ENCODE peak calls at places on chromosomes 2 and 18, in four cellular contexts. K is psoas muscle, F is cardiac muscle cell, B is heart right ventricle. L is an unnamed sample.

GRCh38 chr2:52416340-52416739 is 1351.3 kb upstream of the CHAC2 start:
- DNase-seq in K (no peak), F (no peak), B (no peak), L (no peak)

GRCh38 chr2:145006957-145007672 is 487.2 kb upstream of the ZEB2 start:
- DNase-seq in K (peak; percentile 59), F (peak; percentile 91), B (peak; percentile 25), L (no peak)

GRCh38 chr2:208040199-208041171 is 15.2 kb upstream of the PLEKHM3 start:
- DNase-seq in K (peak; percentile 54), F (peak; percentile 84), B (peak; percentile 65), L (peak; percentile 79)

GRCh38 chr2:86036790-86037138 is 68.9 kb downstream of the POLR1A start:
- DNase-seq in K (no peak), F (no peak), B (peak; percentile 48), L (no peak)

GRCh38 chr2:151828890-151829324 is 686 bp upstream of the ARL5A start:
- DNase-seq in K (no peak), F (no peak), B (no peak), L (no peak)

GRCh38 chr2:220811952-220812570 is 760.0 kb downstream of the EPHA4 start:
- DNase-seq in K (no peak), F (no peak), B (no peak), L (no peak)

GRCh38 chr18:34942276-34942675 is 98.9 kb upstream of the MAPRE2 start:
- DNase-seq in K (no peak), F (no peak), B (no peak), L (no peak)

GRCh38 chr2:40512246-40512645 is 60.4 kb upstream of the SLC8A1 start:
- DNase-seq in K (no peak), F (peak; percentile 71), B (no peak), L (no peak)

GRCh38 chr2:190789074-190790004 is 91.3 kb upstream of the GLS start:
- DNase-seq in K (no peak), F (no peak), B (no peak), L (no peak)

GRCh38 chr18:5197461-5197860 is 404 bp upstream of the AKAIN1 start:
- DNase-seq in K (no peak), F (no peak), B (no peak), L (no peak)

GRCh38 chr18:48095726-48096125 is 165.3 kb upstream of the SMAD2 start:
- DNase-seq in K (no peak), F (no peak), B (no peak), L (no peak)

GRCh38 chr2:73836141-73836943 is 7.6 kb downstream of the STAMBP start:
- DNase-seq in K (no peak), F (no peak), B (peak; percentile 18), L (no peak)

GRCh38 chr2:101151141-101151858 is at the start of gene TBC1D8:
- DNase-seq in K (peak; percentile 91), F (peak; percentile 87), B (peak; percentile 95), L (peak; percentile 94)

GRCh38 chr2:5227062-5227699 is 465.0 kb upstream of the SOX11 start:
- DNase-seq in K (no peak), F (no peak), B (no peak), L (no peak)

GRCh38 chr2:112814278-112814677 is 22.3 kb downstream of the IL1B start:
- DNase-seq in K (no peak), F (peak; percentile 47), B (no peak), L (no peak)

GRCh38 chr18:47730795-47731194 is 199.7 kb downstream of the SMAD2 start:
- DNase-seq in K (no peak), F (no peak), B (no peak), L (no peak)

GRCh38 chr18:55779711-55780590 is 192.0 kb upstream of the TCF4 start:
- DNase-seq in K (peak; percentile 45), F (peak; percentile 57), B (peak; percentile 55), L (no peak)

GRCh38 chr18:42289526-42289925 is 334.5 kb downstream of the PIK3C3 start:
- DNase-seq in K (no peak), F (no peak), B (no peak), L (no peak)

GRCh38 chr2:21118302-21118920 is 5.4 kb upstream of the TDRD15 start:
- DNase-seq in K (no peak), F (peak; percentile 19), B (no peak), L (no peak)

GRCh38 chr2:105824446-105824845 is 79.7 kb downstream of the NCK2 start:
- DNase-seq in K (no peak), F (no peak), B (no peak), L (no peak)

GRCh38 chr2:20506281-20506685 is 59.4 kb downstream of the RHOB start:
- DNase-seq in K (no peak), F (peak; percentile 63), B (no peak), L (no peak)

GRCh38 chr2:124267821-124268220 is 242.7 kb downstream of the CNTNAP5 start:
- DNase-seq in K (no peak), F (peak; percentile 91), B (no peak), L (no peak)

GRCh38 chr18:31506024-31506742 is 8.2 kb downstream of the DSG2 start:
- DNase-seq in K (no peak), F (peak; percentile 55), B (no peak), L (no peak)

GRCh38 chr2:143686585-143687164 is 557.5 kb downstream of the ARHGAP15 start:
- DNase-seq in K (no peak), F (peak; percentile 68), B (no peak), L (no peak)

DNA sequence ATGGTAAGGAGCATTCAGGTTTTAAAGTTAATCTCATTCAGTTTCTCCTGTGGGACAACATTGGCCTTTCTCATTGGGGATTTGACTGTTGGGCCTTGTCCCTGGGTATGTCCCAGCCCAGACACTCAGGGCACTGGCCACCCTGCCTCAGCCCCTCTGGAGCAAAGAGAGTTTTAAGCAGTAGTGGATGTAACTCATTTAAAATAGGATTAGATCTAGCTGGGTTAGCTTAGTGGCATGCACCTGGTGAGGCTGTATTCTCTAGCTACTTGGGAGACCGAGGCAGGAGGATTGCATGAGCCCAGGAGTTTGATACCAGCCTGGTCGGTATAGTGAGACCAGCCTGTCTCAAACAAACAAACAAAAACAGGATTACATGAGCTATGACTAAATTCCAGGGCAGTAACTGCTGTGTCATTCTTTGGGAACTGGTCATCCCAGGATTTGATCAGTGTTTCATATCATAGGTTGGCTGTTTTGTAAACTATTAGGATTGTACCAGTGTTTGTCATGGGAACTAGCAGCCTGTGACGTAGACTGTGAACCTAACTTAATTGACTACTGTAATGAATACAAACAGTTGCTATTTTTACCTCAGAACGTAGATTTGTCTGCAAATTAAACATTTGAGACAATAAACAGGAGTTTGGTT is 12.5 kb downstream of the INPP4A start:
- DNase-seq in K (no peak), F (peak; percentile 52), B (no peak), L (no peak)
- H3K4me1 ChIP-seq in K (peaks cover 26% of the 10 kb centered on the region), F (no peaks in the 10 kb centered on the region), B (peaks cover 60% of the 10 kb centered on the region), L (no peaks in the 10 kb centered on the region)

GRCh38 chr2:231059756-231060155 is 3.1 kb downstream of the PSMD1 start:
- DNase-seq in K (no peak), F (no peak), B (no peak), L (no peak)

GRCh38 chr2:231058761-231059550 is 2.3 kb downstream of the PSMD1 start:
- DNase-seq in K (no peak), F (peak; percentile 13), B (no peak), L (no peak)

GRCh38 chr2:231057590-231057989 is 923 bp downstream of the PSMD1 start:
- DNase-seq in K (no peak), F (peak; percentile 11), B (no peak), L (no peak)

GRCh38 chr2:231065966-231066365 is 9.3 kb downstream of the PSMD1 start:
- DNase-seq in K (no peak), F (no peak), B (no peak), L (no peak)

GRCh38 chr2:231062776-231063175 is 6.1 kb downstream of the PSMD1 start:
- DNase-seq in K (no peak), F (no peak), B (no peak), L (no peak)
- H3K36me3 ChIP-seq in K (peaks cover 18% of the 10 kb centered on the region), F (peaks cover 48% of the 10 kb centered on the region), B (peaks cover 66% of the 10 kb centered on the region), L (peaks cover 31% of the 10 kb centered on the region)

DNA sequence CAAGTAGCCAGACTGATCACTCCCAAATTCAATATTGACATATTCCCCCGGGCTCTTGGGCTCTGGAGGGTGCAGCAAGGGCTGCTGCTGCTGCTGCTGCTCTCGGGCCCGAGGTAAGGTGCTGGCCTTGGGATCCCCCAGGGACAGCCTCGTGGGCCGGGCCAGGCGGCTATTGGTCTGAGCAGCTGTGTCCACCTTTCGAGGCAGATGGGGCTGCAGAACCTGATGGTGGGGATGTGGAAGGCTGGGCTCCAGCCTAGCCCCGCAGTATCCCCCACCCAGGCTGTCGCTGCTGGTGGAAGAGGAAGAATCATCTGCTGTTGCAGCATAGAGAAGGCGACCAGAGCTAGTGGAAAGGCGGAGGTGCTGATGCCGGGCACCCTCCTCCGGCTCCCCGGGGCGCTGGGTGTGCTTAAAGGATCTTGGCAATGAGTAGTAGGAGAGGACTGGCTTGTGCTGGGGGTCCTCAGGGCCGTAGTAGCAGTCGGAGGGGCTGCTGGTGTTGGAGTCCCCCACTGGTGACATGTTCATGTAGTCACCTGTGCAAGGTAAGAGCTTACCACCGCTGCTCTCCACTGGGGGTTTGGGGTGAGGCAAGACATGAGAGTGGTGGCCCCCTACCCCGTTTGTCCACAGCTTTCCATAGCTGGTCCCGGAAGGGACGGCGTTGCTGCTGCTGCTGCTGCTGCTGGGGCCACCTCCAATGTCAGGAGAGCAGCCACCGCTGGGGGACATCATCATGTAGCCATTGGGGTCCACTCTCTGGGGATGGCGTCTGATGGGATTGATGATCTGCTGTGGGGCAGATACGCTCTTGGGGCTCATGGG is 3.4 kb downstream of the IRS1 start:
- DNase-seq in K (peak; percentile 17), F (no peak), B (peak; percentile 25), L (peak; percentile 60)
- H3K4me1 ChIP-seq in K (peaks cover 53% of the 10 kb centered on the region), F (peaks cover 42% of the 10 kb centered on the region), B (peaks cover 66% of the 10 kb centered on the region), L (peaks cover 26% of the 10 kb centered on the region)

GRCh38 chr2:70190413-70191243 is at the start of gene C2orf42:
- DNase-seq in K (peak; percentile 96), F (peak; percentile 99), B (peak; percentile 93), L (peak; percentile 94)
- H3K36me3 ChIP-seq in K (no peaks in the 10 kb centered on the region), F (no peaks in the 10 kb centered on the region), B (no peaks in the 10 kb centered on the region), L (no peaks in the 10 kb centered on the region)

DNA sequence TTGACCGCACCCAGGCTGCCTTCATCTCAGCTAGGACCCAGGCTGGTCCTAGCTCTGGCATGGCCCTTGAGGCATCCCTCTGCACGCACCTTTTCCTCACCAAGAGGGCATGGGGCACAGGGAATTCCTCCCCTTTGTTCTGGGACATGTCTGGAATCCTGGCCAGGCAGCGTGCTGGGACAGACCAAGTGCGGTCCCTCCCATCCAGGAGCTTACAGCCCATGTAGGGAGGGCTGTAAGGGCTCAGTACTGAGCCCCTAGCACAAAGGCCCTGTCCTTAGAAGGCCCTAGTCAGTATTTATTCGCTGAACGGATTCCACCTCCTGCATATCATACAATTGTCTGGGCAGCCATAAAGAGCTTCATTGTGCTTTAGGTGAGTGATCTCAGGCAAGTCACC is 3.0 kb downstream of the TMEM37 start:
- DNase-seq in K (no peak), F (no peak), B (no peak), L (no peak)
- H3K4me1 ChIP-seq in K (peaks cover 5% of the 10 kb centered on the region), F (peaks cover 7% of the 10 kb centered on the region), B (peaks cover 11% of the 10 kb centered on the region), L (no peaks in the 10 kb centered on the region)

GRCh38 chr2:135144343-135144742 is 92.3 kb downstream of the RAB3GAP1 start:
- DNase-seq in K (no peak), F (no peak), B (no peak), L (no peak)

GRCh38 chr2:135142323-135142722 is 90.2 kb downstream of the RAB3GAP1 start:
- DNase-seq in K (no peak), F (no peak), B (no peak), L (no peak)

GRCh38 chr2:135140606-135141005 is 88.5 kb downstream of the RAB3GAP1 start:
- DNase-seq in K (no peak), F (peak; percentile 3), B (no peak), L (no peak)
- H3K36me3 ChIP-seq in K (peaks cover 7% of the 10 kb centered on the region), F (peaks cover 16% of the 10 kb centered on the region), B (peaks cover 95% of the 10 kb centered on the region), L (peaks cover 4% of the 10 kb centered on the region)